ENCODE peak calls at places on chromosomes 16 and 17, in four cellular contexts. J is right atrium auricular region, E is cardiac muscle cell, V is aorta. L is an unnamed sample. For H3K4me1, the result is how much of the 10 kb centered on the place peaks cover.

GRCh38 chr16:60655514-60656153 is 1380.6 kb downstream of the CDH8 start:
- DNase-seq in J (no peak), E (no peak), V (no peak), L (no peak)

GRCh38 chr16:19396555-19397011 is 21.1 kb upstream of the TMC5 start:
- DNase-seq in J (no peak), E (no peak), V (no peak), L (peak)

GRCh38 chr17:65231662-65232335 is 94.6 kb downstream of the RGS9 start:
- DNase-seq in V (no peak), E (peak), J (no peak), L (peak)

GRCh38 chr16:50414152-50414551 is 45.4 kb upstream of the BRD7 start:
- DNase-seq in J (no peak), V (no peak), E (no peak), L (no peak)

GRCh38 chr16:51137097-51137496 is 14.0 kb downstream of the SALL1 start:
- DNase-seq in J (no peak), V (no peak), E (no peak), L (no peak)

GRCh38 chr17:55540414-55541091 is 29.3 kb upstream of the SMIM36 start:
- DNase-seq in V (no peak), E (no peak), J (no peak), L (no peak)

GRCh38 chr16:66427871-66428681 is 981 bp downstream of the BEAN1 start:
- DNase-seq in J (no peak), E (peak), V (peak), L (no peak)

GRCh38 chr17:83180996-83181481 is 101.6 kb downstream of the METRNL start:
- DNase-seq in E (no peak), J (peak), V (no peak), L (peak)

GRCh38 chr16:86293897-86294296 is 216.4 kb upstream of the FOXF1 start:
- DNase-seq in J (no peak), E (no peak), V (no peak), L (no peak)

GRCh38 chr17:4209611-4210010 is 54.2 kb downstream of the ANKFY1 start:
- DNase-seq in J (no peak), E (no peak), V (no peak), L (no peak)

GRCh38 chr16:85395913-85396878 is 216.9 kb upstream of the GSE1 start:
- DNase-seq in E (no peak), J (no peak), V (peak), L (peak)

GRCh38 chr17:3534881-3535252 is 22.7 kb downstream of the TRPV3 start:
- DNase-seq in J (no peak), E (peak), V (peak), L (peak)

GRCh38 chr16:31714899-31715504 is 158.6 kb upstream of the ZNF267 start:
- DNase-seq in J (no peak), V (no peak), E (no peak), L (no peak)

GRCh38 chr16:76277099-76278030 is at the start of gene CNTNAP4:
- DNase-seq in J (no peak), V (no peak), E (no peak), L (no peak)

GRCh38 chr17:38602453-38602852 is 3.3 kb downstream of the SRCIN1 start:
- DNase-seq in J (no peak), E (no peak), V (no peak), L (no peak)

GRCh38 chr17:37191219-37191618 is 184.6 kb upstream of the C17orf78 start:
- DNase-seq in E (no peak), V (no peak), J (no peak), L (no peak)

GRCh38 chr17:45783593-45784292 is 377 bp upstream of the CRHR1 start:
- DNase-seq in J (no peak), V (no peak), E (peak), L (no peak)

GRCh38 chr16:8620535-8620934 is 963 bp upstream of the METTL22 start:
- DNase-seq in E (no peak), V (no peak), J (no peak), L (no peak)

GRCh38 chr16:22419908-22420307 is 45.5 kb upstream of the CDR2 start:
- DNase-seq in V (no peak), E (no peak), J (no peak), L (no peak)

GRCh38 chr17:36931096-36931696 is 6.1 kb upstream of the LHX1 start:
- DNase-seq in E (no peak), J (no peak), V (no peak), L (no peak)

GRCh38 chr17:79294459-79295071 is 219.9 kb downstream of the ENGASE start:
- DNase-seq in V (peak), E (peak), J (no peak), L (peak)

GRCh38 chr17:45146166-45146565 is 2.1 kb upstream of the HEXIM1 start:
- DNase-seq in V (peak), J (no peak), E (no peak), L (no peak)

GRCh38 chr17:72794152-72794551 is 298.3 kb downstream of the SLC39A11 start:
- DNase-seq in V (no peak), E (no peak), J (no peak), L (no peak)

GRCh38 chr16:1940273-1941161 is 2.5 kb downstream of the MSRB1 start:
- DNase-seq in J (no peak), V (no peak), E (no peak), L (peak)

GRCh38 chr16:4855804-4856203 is 8.5 kb downstream of the UBN1 start:
- DNase-seq in V (no peak), J (no peak), E (no peak), L (no peak)

GRCh38 chr17:50345443-50346312 is at the start of gene XYLT2:
- DNase-seq in E (peak), J (peak), V (peak), L (peak)
- H3K4me1 ChIP-seq in E (under half), J (under half), V (under half), L (under half)

DNA sequence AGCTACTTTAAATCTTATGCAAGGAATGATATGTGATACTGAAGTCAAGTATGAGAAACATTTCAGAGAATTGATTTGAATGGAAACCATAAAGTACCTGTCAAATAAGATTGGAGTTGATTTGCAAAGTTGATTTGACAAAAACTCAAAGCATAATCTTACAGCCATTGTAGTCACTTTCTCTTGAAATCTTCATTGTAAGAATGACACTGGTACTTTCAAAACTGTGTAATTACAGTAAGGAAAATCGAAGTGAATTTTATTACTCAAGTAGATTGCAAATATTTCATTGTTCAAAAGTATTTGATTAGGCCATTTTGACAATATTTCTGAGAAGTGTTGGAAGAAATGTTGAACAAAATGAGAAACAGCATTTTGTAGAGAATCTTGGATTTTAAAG is 3.6 kb downstream of the CPD start:
- DNase-seq in J (no peak), V (no peak), E (no peak), L (no peak)
- H3K4me1 ChIP-seq in J (under half), V (under half), E (under half), L (under half)

GRCh38 chr17:68198931-68199836 is 48.7 kb upstream of the AMZ2 start:
- DNase-seq in J (no peak), V (no peak), E (peak), L (no peak)
- H3K4me1 ChIP-seq in J (half or more), V (under half), E (under half), L (under half)

GRCh38 chr17:77118251-77118928 is 22.4 kb upstream of the SEC14L1 start:
- DNase-seq in E (peak), J (no peak), V (no peak), L (no peak)

GRCh38 chr17:77117415-77117814 is 23.4 kb upstream of the SEC14L1 start:
- DNase-seq in J (no peak), E (no peak), V (no peak), L (no peak)

GRCh38 chr17:77120866-77121265 is 19.9 kb upstream of the SEC14L1 start:
- DNase-seq in E (no peak), V (no peak), J (no peak), L (no peak)

GRCh38 chr17:77116371-77116860 is 24.4 kb upstream of the SEC14L1 start:
- DNase-seq in E (no peak), J (no peak), V (no peak), L (no peak)

DNA sequence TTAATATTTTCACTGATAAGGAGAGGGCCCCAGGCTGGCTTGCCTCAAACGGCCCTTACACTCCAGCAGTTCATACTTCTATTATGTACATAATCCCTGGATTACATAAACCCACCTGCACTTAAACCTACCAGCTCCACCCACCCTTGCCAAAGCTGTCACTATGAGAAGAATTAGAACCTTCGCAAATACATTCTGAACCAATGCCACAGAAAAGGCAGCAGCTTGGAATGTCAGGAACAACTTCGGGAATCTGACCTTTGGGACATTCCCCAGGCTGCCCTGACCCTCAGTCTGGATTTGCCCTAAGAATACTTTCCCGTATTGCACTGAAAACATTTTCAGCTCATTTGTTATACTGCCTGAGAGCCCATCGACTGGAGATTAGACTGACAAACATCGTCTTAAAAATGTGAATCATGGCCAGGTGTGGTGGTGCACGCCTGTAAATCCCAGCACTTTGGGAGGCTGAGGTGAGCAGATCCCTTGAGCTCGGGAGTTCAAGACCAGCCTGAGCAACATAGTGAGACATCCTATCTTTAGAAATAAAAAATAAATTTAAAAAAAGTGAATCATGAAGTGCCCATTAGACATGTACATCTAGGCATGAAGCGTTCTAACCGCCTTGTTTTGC is 21.0 kb upstream of the SEC14L1 start:
- DNase-seq in E (no peak), J (no peak), V (no peak), L (no peak)
- H3K4me1 ChIP-seq in E (under half), J (half or more), V (under half), L (under half)